ENCODE peak calls at places on chromosomes 11 and 22, in ten cellular contexts. C, E, S, A, V, U, N, F, G and M are unnamed samples.

GRCh38 chr11:119206512-119207299 is 567 bp downstream of the CBL start:
- DNase-seq in V (no peak), E (no peak), C (peak; percentile 25), N (no peak), U (peak; percentile 78), G (peak; percentile 77), A (peak; percentile 55), S (peak; percentile 57), F (peak; percentile 59), M (no peak)

GRCh38 chr11:124199702-124200101 is 16.6 kb downstream of the OR10D3 start:
- DNase-seq in V (peak; percentile 42), N (no peak), S (no peak), F (no peak), U (no peak), C (no peak), G (no peak), E (peak; percentile 25), A (no peak), M (no peak)

GRCh38 chr11:36027731-36028130 is 83.9 kb downstream of the LDLRAD3 start:
- DNase-seq in E (no peak), S (no peak), V (no peak), A (no peak), G (no peak), U (no peak), C (no peak), N (no peak), F (peak; percentile 23), M (no peak)

GRCh38 chr11:26243426-26243825 is 88.5 kb upstream of the ANO3 start:
- DNase-seq in E (no peak), V (peak; percentile 22), C (no peak), S (no peak), G (no peak), U (no peak), N (no peak), F (no peak), A (no peak), M (no peak)

GRCh38 chr11:1771700-1772099 is 8.0 kb upstream of the CTSD start:
- DNase-seq in C (no peak), F (peak; percentile 38), S (no peak), A (peak; percentile 20), U (peak; percentile 19), N (no peak), G (peak; percentile 58), E (peak; percentile 64), V (peak; percentile 62), M (no peak)

GRCh38 chr11:124070906-124071621 is 29.9 kb upstream of the OR10G7 start:
- DNase-seq in C (no peak), S (peak; percentile 45), U (peak; percentile 46), F (peak; percentile 28), E (peak; percentile 71), N (no peak), V (peak; percentile 78), G (peak; percentile 75), A (peak; percentile 72), M (no peak)

GRCh38 chr11:69489746-69490365 is 8.4 kb downstream of the LINC01488 start:
- DNase-seq in N (no peak), G (no peak), A (no peak), E (no peak), V (no peak), S (no peak), U (no peak), F (no peak), C (no peak), M (no peak)

GRCh38 chr11:905952-906351 is 4.7 kb downstream of the CHID1 start:
- DNase-seq in A (no peak), V (no peak), E (no peak), G (no peak), C (no peak), S (no peak), N (no peak), U (no peak), F (no peak), M (no peak)

GRCh38 chr22:44753189-44754042 is 1.0 kb downstream of the ARHGAP8 start:
- DNase-seq in A (no peak), S (peak; percentile 75), C (no peak), U (no peak), N (no peak), G (no peak), F (no peak), V (peak; percentile 81), E (no peak), M (no peak)

GRCh38 chr11:1151366-1152315 is 6.1 kb upstream of the MUC5AC start:
- DNase-seq in V (no peak), F (no peak), E (peak; percentile 76), A (peak; percentile 6), C (no peak), N (no peak), G (no peak), S (no peak), U (no peak), M (no peak)

DNA sequence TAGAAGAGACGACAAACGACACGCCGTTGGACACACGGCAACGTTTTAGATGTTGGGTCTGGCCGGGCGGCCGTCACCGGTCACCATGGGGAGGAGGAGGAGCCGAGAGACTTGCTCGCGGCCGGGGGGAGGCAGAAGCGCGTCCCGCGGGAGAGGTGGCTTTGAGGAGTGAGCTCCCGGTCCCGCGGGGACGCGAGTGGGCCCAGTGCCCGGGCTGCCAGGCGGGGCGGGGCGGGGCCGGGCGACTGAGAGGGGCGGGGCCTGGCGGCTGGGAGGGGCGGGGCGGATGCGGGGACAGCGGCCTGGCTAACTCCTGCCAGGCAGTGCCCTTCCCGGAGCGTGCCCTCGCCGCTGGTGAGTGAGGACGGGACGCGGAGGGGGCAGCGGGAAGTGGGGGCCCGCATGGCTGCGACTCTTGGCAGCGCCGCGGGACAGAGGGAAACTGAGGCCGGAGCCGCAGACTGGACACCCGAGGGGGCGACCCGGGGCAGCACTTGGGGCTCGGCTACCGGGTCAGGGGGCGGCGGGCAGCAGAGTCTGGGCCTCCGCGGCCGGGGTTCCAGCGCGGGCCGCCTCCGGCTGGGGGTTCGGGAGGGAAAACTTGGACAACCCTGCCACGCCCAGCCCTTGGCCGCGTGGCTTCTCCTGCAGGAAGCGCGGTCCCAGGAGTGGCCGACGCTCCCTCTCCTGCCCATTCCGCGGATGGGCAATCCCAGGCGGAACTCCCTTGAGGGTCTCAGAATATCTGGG is at the start of gene TSPO:
- DNase-seq in C (no peak), G (peak; percentile 90), S (peak; percentile 73), V (peak; percentile 19), A (peak; percentile 84), F (peak; percentile 70), U (peak; percentile 87), N (peak; percentile 95), E (peak; percentile 40), M (no peak)
- TF ChIP-seq POLR2A in C (peak; percentile 30), G (no peak), S (no peak), V (no peak), A (peak; percentile 62), F (peak; percentile 42), U (no peak), N (peak; percentile 21), E (peak; percentile 58), M (no peak)

GRCh38 chr11:111327908-111328624 is 29.7 kb downstream of the POU2AF3 start:
- DNase-seq in E (no peak), F (no peak), S (peak; percentile 86), U (peak; percentile 25), N (no peak), V (no peak), A (no peak), G (peak; percentile 82), C (no peak), M (no peak)

GRCh38 chr11:111326824-111327223 is 28.5 kb downstream of the POU2AF3 start:
- DNase-seq in C (no peak), F (no peak), V (no peak), U (no peak), E (no peak), N (no peak), G (no peak), A (no peak), S (no peak), M (no peak)

GRCh38 chr11:111330234-111330893 is 32.0 kb downstream of the POU2AF3 start:
- DNase-seq in V (no peak), S (no peak), F (no peak), U (no peak), G (no peak), C (no peak), N (no peak), E (no peak), A (no peak), M (no peak)

GRCh38 chr11:111331711-111332479 is 33.5 kb downstream of the POU2AF3 start:
- DNase-seq in U (no peak), F (no peak), V (peak; percentile 45), G (peak; percentile 66), A (no peak), E (no peak), S (no peak), C (no peak), N (no peak), M (no peak)

GRCh38 chr11:111329306-111330204 is 31.2 kb downstream of the POU2AF3 start:
- DNase-seq in U (no peak), V (no peak), G (peak; percentile 81), C (no peak), N (no peak), A (no peak), S (peak; percentile 58), E (no peak), F (no peak), M (no peak)
- H3K4me1 ChIP-seq in U (no peaks in the 10 kb centered on the region), V (peaks cover 5% of the 10 kb centered on the region), G (peaks cover 71% of the 10 kb centered on the region), C (peaks cover 38% of the 10 kb centered on the region), N (peaks cover 64% of the 10 kb centered on the region), A (peaks cover 5% of the 10 kb centered on the region), S (peaks cover 22% of the 10 kb centered on the region), E (peaks cover 10% of the 10 kb centered on the region), F (no peaks in the 10 kb centered on the region), M (peaks cover 58% of the 10 kb centered on the region)

DNA sequence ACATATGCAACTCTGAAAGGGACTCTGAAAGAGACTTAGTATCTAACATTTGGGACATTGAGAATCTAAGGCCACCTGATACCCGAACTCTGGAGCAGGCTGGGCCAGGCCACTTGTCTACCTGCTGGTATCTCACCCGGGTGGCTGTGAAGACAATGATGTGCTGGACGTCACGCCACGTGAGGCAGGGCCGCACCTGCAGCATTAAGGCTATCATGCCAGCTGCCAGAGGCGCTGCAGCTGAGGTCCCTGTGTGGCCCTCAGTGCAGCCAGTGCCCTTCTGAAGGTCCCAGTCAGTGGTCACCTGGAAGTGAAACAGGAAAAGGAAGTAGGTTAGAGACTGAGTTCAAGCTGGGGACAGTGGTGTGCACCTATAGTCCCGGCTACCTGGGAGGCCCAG is 12.4 kb downstream of the PCSK7 start:
- DNase-seq in G (peak; percentile 64), A (peak; percentile 7), F (peak; percentile 25), C (no peak), V (no peak), N (no peak), U (no peak), E (no peak), S (no peak), M (no peak)
- TF ChIP-seq POLR2A in G (no peak), A (no peak), F (no peak), C (no peak), V (no peak), N (no peak), U (no peak), E (no peak), S (no peak), M (no peak)

DNA sequence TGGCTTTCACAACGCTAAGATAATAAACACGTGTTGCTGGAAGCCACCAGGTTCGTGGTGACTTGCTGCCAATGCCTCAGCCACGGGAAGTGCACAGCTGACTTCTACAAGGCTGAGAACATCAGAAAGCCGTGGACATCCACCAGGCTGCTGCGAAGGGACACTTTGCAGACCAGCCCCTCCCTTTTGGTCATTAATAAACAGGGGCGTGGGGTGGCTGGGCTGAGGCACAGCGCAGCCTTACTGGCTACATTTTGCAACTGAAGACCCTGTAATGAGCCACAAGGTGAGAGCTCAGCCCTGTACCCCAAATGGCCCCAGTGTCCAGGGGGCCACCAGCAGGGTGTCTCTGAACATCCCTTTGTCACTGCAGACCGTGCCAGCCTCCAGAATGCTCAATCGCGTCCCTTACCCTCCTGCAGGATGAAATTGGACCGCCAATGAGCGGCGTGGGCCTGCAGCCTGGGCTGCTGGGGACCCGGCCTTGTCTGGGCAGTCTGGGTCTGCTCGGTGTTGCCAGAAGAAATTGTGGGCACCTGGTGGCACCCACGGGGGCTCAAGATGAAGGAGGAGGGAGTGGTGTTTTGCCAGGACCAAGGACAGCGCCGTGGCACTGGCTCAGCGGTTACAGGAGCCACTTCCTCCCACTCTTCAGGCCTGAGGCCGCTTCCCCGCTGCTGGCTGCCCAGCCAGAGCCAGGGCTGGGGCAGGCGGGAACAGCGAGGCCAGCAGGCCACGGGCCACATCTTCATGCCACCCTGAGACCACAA is 181.9 kb downstream of the CTTN start:
- DNase-seq in A (no peak), U (no peak), V (no peak), F (no peak), E (no peak), C (no peak), N (no peak), G (peak; percentile 44), S (no peak), M (no peak)
- H3K4me1 ChIP-seq in A (no peaks in the 10 kb centered on the region), U (no peaks in the 10 kb centered on the region), V (no peaks in the 10 kb centered on the region), F (no peaks in the 10 kb centered on the region), E (peaks cover 9% of the 10 kb centered on the region), C (no peaks in the 10 kb centered on the region), N (no peaks in the 10 kb centered on the region), G (no peaks in the 10 kb centered on the region), S (no peaks in the 10 kb centered on the region), M (no peaks in the 10 kb centered on the region)